ENCODE peak calls at places on chromosome 20, in four cellular contexts. One of them, this sample, is unnamed.

GRCh38 chr20:1317545-1318255 is 11.2 kb downstream of the SDCBP2 start:
- DNase-seq in H1: no peak
- DNase-seq in GM12878: no peak
- DNase-seq in SK-N-SH: no peak
- DNase-seq in this sample: no peak

GRCh38 chr20:12835999-12836398 is 172.8 kb upstream of the SPTLC3 start:
- DNase-seq in H1: peak; percentile 17
- DNase-seq in GM12878: no peak
- DNase-seq in SK-N-SH: no peak
- DNase-seq in this sample: no peak

GRCh38 chr20:23225407-23226060 is 125.1 kb upstream of the NXT1 start:
- DNase-seq in H1: no peak
- DNase-seq in GM12878: no peak
- DNase-seq in SK-N-SH: no peak
- DNase-seq in this sample: no peak

GRCh38 chr20:15022921-15023320 is 685.5 kb upstream of the FLRT3 start:
- DNase-seq in H1: no peak
- DNase-seq in GM12878: no peak
- DNase-seq in SK-N-SH: no peak
- DNase-seq in this sample: no peak

GRCh38 chr20:61953789-61954125 is 111.9 kb downstream of the TAF4 start:
- DNase-seq in H1: no peak
- DNase-seq in GM12878: no peak
- DNase-seq in SK-N-SH: no peak
- DNase-seq in this sample: no peak

GRCh38 chr20:48698507-48699267 is 129.1 kb downstream of the PREX1 start:
- DNase-seq in H1: no peak
- DNase-seq in GM12878: no peak
- DNase-seq in SK-N-SH: no peak
- DNase-seq in this sample: no peak

GRCh38 chr20:17875106-17875980 is 93.3 kb downstream of the SNX5 start:
- DNase-seq in H1: no peak
- DNase-seq in GM12878: no peak
- DNase-seq in SK-N-SH: no peak
- DNase-seq in this sample: peak; percentile 92

GRCh38 chr20:37699202-37699601 is 5.4 kb downstream of the CTNNBL1 start:
- DNase-seq in H1: no peak
- DNase-seq in GM12878: no peak
- DNase-seq in SK-N-SH: peak; percentile 28
- DNase-seq in this sample: no peak

GRCh38 chr20:24783631-24784492 is 165.2 kb upstream of the CST7 start:
- DNase-seq in H1: no peak
- DNase-seq in GM12878: peak; percentile 20
- DNase-seq in SK-N-SH: no peak
- DNase-seq in this sample: peak; percentile 36

GRCh38 chr20:24768226-24768625 is 180.8 kb upstream of the CST7 start:
- DNase-seq in H1: no peak
- DNase-seq in GM12878: no peak
- DNase-seq in SK-N-SH: no peak
- DNase-seq in this sample: no peak

GRCh38 chr20:10609276-10609675 is 64.5 kb downstream of the JAG1 start:
- DNase-seq in H1: no peak
- DNase-seq in GM12878: no peak
- DNase-seq in SK-N-SH: no peak
- DNase-seq in this sample: no peak

GRCh38 chr20:32509639-32510066 is 75.5 kb downstream of the NOL4L start:
- DNase-seq in H1: no peak
- DNase-seq in GM12878: no peak
- DNase-seq in SK-N-SH: peak; percentile 75
- DNase-seq in this sample: peak; percentile 91

DNA sequence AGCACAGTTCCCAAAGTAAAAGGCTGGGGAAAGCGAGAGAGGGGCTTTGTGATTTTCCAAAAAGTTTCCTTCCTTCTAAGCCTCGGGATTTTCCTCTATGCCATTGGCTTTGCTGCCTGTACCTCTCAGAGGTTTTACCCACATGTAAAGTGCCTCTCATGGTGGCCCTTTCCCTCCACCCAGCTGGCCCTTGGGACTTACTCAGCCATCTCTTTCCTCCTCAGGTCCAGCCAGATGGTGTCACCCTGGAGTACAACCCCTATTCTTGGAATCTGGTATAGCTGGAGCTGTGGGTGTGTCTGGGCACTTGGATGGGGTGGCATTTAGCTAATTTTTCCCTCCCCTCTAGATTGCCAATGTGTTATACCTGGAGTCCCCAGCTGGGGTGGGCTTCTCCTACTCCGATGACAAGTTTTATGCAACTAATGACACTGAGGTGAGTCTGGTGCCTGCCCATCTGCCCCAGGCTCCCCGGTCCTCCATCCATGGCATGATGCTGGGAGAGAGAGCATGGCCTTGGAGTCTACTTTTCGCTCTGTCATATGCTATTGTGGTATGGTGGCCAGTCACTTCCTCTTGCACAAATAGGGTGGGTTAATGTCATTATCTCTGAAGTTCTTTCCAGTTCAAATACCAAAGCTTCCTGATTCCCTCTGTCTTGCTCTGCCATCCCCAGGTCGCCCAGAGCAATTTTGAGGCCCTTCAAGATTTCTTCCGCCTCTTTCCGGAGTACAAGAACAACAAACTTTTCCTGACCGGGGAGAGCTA is 1.1 kb downstream of the CTSA start:
- DNase-seq in H1: no peak
- DNase-seq in GM12878: no peak
- DNase-seq in SK-N-SH: peak; percentile 39
- DNase-seq in this sample: peak; percentile 44
- TF ChIP-seq JUND in H1: no peak
- TF ChIP-seq JUND in GM12878: no peak
- TF ChIP-seq JUND in SK-N-SH: no peak
- TF ChIP-seq JUND in this sample: no peak

GRCh38 chr20:4684837-4685413 is 36.8 kb upstream of the PRND start:
- DNase-seq in H1: no peak
- DNase-seq in GM12878: no peak
- DNase-seq in SK-N-SH: no peak
- DNase-seq in this sample: peak; percentile 63
- TF ChIP-seq TCF12 in H1: no peak
- TF ChIP-seq TCF12 in GM12878: no peak
- TF ChIP-seq TCF12 in SK-N-SH: peak; percentile 18
- TF ChIP-seq TCF12 in this sample: no peak

DNA sequence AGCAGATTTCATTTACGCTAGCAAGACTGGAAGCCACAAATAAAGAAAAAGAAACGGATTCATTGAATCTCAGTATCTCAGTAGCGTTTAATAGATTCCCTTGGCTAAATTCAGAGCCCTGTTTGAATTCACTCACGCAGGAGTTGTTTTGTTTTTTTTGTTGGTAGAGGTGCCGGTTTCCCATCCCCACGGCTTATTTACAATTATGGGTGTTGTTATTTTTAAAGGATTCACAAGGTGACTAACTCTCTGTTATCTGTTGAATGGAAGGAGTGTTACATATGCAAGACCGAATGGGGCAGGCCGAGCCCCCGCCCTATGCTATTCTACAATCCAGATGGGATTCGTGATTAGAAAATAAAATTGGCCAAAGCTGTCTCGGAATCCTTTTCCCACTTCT is 2.3 kb upstream of the INSM1 start:
- DNase-seq in H1: no peak
- DNase-seq in GM12878: no peak
- DNase-seq in SK-N-SH: no peak
- DNase-seq in this sample: no peak
- TF ChIP-seq JUND in H1: no peak
- TF ChIP-seq JUND in GM12878: no peak
- TF ChIP-seq JUND in SK-N-SH: no peak
- TF ChIP-seq JUND in this sample: no peak

GRCh38 chr20:20549699-20550098 is 162.7 kb downstream of the RALGAPA2 start:
- DNase-seq in H1: no peak
- DNase-seq in GM12878: no peak
- DNase-seq in SK-N-SH: no peak
- DNase-seq in this sample: peak; percentile 31
- TF ChIP-seq TCF12 in H1: no peak
- TF ChIP-seq TCF12 in GM12878: no peak
- TF ChIP-seq TCF12 in SK-N-SH: no peak
- TF ChIP-seq TCF12 in this sample: no peak

GRCh38 chr20:44404204-44405181 is 49.0 kb downstream of the HNF4A start:
- DNase-seq in H1: no peak
- DNase-seq in GM12878: no peak
- DNase-seq in SK-N-SH: no peak
- DNase-seq in this sample: no peak
- TF ChIP-seq JUND in H1: no peak
- TF ChIP-seq JUND in GM12878: no peak
- TF ChIP-seq JUND in SK-N-SH: no peak
- TF ChIP-seq JUND in this sample: peak; percentile 48

DNA sequence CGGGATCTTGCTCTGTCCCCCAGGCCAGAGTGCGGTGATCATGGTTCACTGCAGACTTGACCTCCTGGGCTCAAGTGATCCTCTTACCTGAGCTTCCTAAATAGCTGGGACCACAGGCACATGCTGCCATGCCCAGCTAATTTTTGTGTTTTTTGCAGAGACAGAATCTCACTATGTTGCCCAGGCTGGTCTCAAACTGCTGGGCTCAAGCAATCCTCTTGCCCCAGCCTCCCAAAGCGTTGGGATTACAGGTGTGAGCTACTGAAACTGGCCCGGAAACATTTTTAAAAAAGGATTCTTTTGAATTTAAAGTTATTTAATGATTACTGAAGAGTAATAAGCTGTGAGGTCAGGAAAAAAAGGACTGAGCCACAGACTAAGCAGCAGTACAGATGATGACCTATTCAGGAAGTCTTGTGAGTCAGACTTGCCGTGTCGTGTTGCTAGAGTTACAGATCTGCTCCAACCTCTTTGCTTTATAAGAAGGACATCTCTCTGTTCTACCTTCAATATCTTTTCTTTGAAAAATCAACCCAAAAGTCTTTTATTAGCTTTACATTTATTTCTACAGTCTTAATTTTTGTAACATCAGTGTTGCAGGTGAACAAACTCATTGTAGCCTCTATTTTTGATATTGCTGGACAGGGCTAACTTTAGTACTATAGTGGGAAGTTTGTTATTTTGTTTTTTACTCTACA is 108.7 kb downstream of the NCOA3 start:
- DNase-seq in H1: no peak
- DNase-seq in GM12878: peak; percentile 33
- DNase-seq in SK-N-SH: no peak
- DNase-seq in this sample: no peak
- TF ChIP-seq TCF12 in H1: no peak
- TF ChIP-seq TCF12 in GM12878: no peak
- TF ChIP-seq TCF12 in SK-N-SH: peak; percentile 30
- TF ChIP-seq TCF12 in this sample: no peak

This sample was measured in HepG2.